ENCODE peak calls at places on chromosomes 7 and 10, in five cellular contexts. One of them, this sample, is unnamed.

GRCh38 chr7:69906309-69906995 is 308.2 kb downstream of the AUTS2 start:
- DNase-seq in AG08396: no peak
- DNase-seq in SK-MEL-5: no peak
- DNase-seq in glomerular endothelial cell: no peak
- DNase-seq in COR-L47: no peak
- DNase-seq in this sample: no peak

GRCh38 chr7:133207687-133208086 is 45.2 kb upstream of the EXOC4 start:
- DNase-seq in COR-L47: no peak
- DNase-seq in glomerular endothelial cell: no peak
- DNase-seq in AG08396: no peak
- DNase-seq in SK-MEL-5: peak
- DNase-seq in this sample: no peak

GRCh38 chr7:39811161-39811614 is 138.9 kb upstream of the CDK13 start:
- DNase-seq in COR-L47: peak
- DNase-seq in SK-MEL-5: peak
- DNase-seq in AG08396: peak
- DNase-seq in glomerular endothelial cell: no peak
- DNase-seq in this sample: no peak

GRCh38 chr10:37860494-37861190 is 3.2 kb upstream of the ZNF248 start:
- DNase-seq in AG08396: peak
- DNase-seq in glomerular endothelial cell: no peak
- DNase-seq in COR-L47: no peak
- DNase-seq in SK-MEL-5: no peak
- DNase-seq in this sample: no peak

GRCh38 chr10:60910543-60910942 is 33.4 kb downstream of the RHOBTB1 start:
- DNase-seq in COR-L47: no peak
- DNase-seq in glomerular endothelial cell: no peak
- DNase-seq in AG08396: no peak
- DNase-seq in SK-MEL-5: no peak
- DNase-seq in this sample: no peak

GRCh38 chr7:117385340-117386124 is 41.8 kb downstream of the ASZ1 start:
- DNase-seq in COR-L47: peak
- DNase-seq in SK-MEL-5: peak
- DNase-seq in glomerular endothelial cell: no peak
- DNase-seq in AG08396: no peak
- DNase-seq in this sample: peak

GRCh38 chr7:85021090-85021704 is 165.7 kb downstream of the SEMA3D start:
- DNase-seq in glomerular endothelial cell: no peak
- DNase-seq in COR-L47: no peak
- DNase-seq in AG08396: no peak
- DNase-seq in SK-MEL-5: peak
- DNase-seq in this sample: no peak

GRCh38 chr7:82362129-82362528 is 81.4 kb downstream of the CACNA2D1 start:
- DNase-seq in SK-MEL-5: no peak
- DNase-seq in AG08396: peak
- DNase-seq in glomerular endothelial cell: no peak
- DNase-seq in COR-L47: no peak
- DNase-seq in this sample: no peak

GRCh38 chr10:1668347-1668746 is 69.0 kb downstream of the ADARB2 start:
- DNase-seq in glomerular endothelial cell: no peak
- DNase-seq in COR-L47: no peak
- DNase-seq in SK-MEL-5: no peak
- DNase-seq in AG08396: no peak
- DNase-seq in this sample: no peak

GRCh38 chr7:95690367-95690947 is 81.9 kb upstream of the DYNC1I1 start:
- DNase-seq in SK-MEL-5: peak
- DNase-seq in AG08396: peak
- DNase-seq in COR-L47: peak
- DNase-seq in glomerular endothelial cell: peak
- DNase-seq in this sample: peak

GRCh38 chr7:112523871-112524270 is 43.1 kb downstream of the LSMEM1 start:
- DNase-seq in SK-MEL-5: no peak
- DNase-seq in COR-L47: no peak
- DNase-seq in AG08396: no peak
- DNase-seq in glomerular endothelial cell: no peak
- DNase-seq in this sample: no peak

GRCh38 chr7:71372991-71373390 is 241.0 kb downstream of the GALNT17 start:
- DNase-seq in COR-L47: no peak
- DNase-seq in SK-MEL-5: no peak
- DNase-seq in glomerular endothelial cell: no peak
- DNase-seq in AG08396: no peak
- DNase-seq in this sample: no peak

GRCh38 chr7:29386196-29386765 is 177.4 kb upstream of the PRR15 start:
- DNase-seq in SK-MEL-5: no peak
- DNase-seq in COR-L47: peak
- DNase-seq in glomerular endothelial cell: no peak
- DNase-seq in AG08396: no peak
- DNase-seq in this sample: no peak

This sample was measured in Panc1.